ENCODE peak calls at places on chromosomes 4 and X, in nine cellular contexts. L, R, N, W, I, M, U, V and A are unnamed samples.

GRCh38 chr4:8160233-8160560 is 1.6 kb upstream of the ABLIM2 start:
- DNase-seq in L (no peak), R (no peak), N (no peak), W (no peak), I (peak), M (no peak), U (no peak), V (no peak), A (no peak)

GRCh38 chr4:150033937-150034336 is 44.3 kb upstream of the DCLK2 start:
- DNase-seq in L (no peak), R (peak), N (no peak), W (no peak), I (peak), M (no peak), U (no peak), V (no peak), A (peak)

GRCh38 chr4:122988696-122989095 is 66.3 kb upstream of the NUDT6 start:
- DNase-seq in L (no peak), R (no peak), N (no peak), W (no peak), I (no peak), M (no peak), U (no peak), V (no peak), A (no peak)

GRCh38 chrX:78710146-78710545 is 37.4 kb upstream of the LPAR4 start:
- DNase-seq in L (no peak), R (no peak), N (no peak), W (no peak), I (no peak), M (no peak), U (no peak), V (no peak), A (no peak)

GRCh38 chrX:72041901-72042859 is 89.5 kb downstream of the RTL5 start:
- DNase-seq in L (no peak), R (no peak), N (no peak), W (no peak), I (no peak), M (no peak), U (no peak), V (no peak), A (no peak)

GRCh38 chr4:169583563-169583962 is 28.8 kb downstream of the NEK1 start:
- DNase-seq in L (no peak), R (no peak), N (no peak), W (no peak), I (no peak), M (no peak), U (no peak), V (no peak), A (peak)

GRCh38 chr4:57291911-57292310 is 181.7 kb upstream of the IGFBP7 start:
- DNase-seq in L (no peak), R (peak), N (no peak), W (no peak), I (no peak), M (no peak), U (no peak), V (no peak), A (peak)

GRCh38 chrX:69093960-69094935 is 71.0 kb downstream of the PJA1 start:
- DNase-seq in L (peak), R (peak), N (peak), W (peak), I (no peak), M (peak), U (no peak), V (peak), A (peak)

GRCh38 chr4:127844605-127845116 is 36.0 kb upstream of the PLK4 start:
- DNase-seq in L (no peak), R (peak), N (no peak), W (no peak), I (no peak), M (no peak), U (no peak), V (no peak), A (no peak)

GRCh38 chr4:8090312-8090711 is 68.3 kb downstream of the ABLIM2 start:
- DNase-seq in L (no peak), R (peak), N (no peak), W (no peak), I (no peak), M (no peak), U (peak), V (no peak), A (peak)

GRCh38 chr4:1855334-1856070 is 454 bp downstream of the LETM1 start:
- DNase-seq in L (peak), R (peak), N (no peak), W (no peak), I (peak), M (peak), U (no peak), V (peak), A (no peak)

GRCh38 chrX:47745386-47745785 is 86.4 kb upstream of the UXT start:
- DNase-seq in L (no peak), R (no peak), N (no peak), W (no peak), I (no peak), M (no peak), U (no peak), V (no peak), A (no peak)

GRCh38 chrX:9456250-9457074 is 8.4 kb upstream of the TBL1X start:
- DNase-seq in L (no peak), R (peak), N (no peak), W (no peak), I (no peak), M (no peak), U (no peak), V (no peak), A (no peak)

GRCh38 chrX:136310411-136310810 is 9.6 kb downstream of the ADGRG4 start:
- DNase-seq in L (no peak), R (peak), N (no peak), W (no peak), I (no peak), M (no peak), U (no peak), V (no peak), A (peak)

GRCh38 chr4:3865986-3866812 is 100.0 kb downstream of the ADRA2C start:
- DNase-seq in L (no peak), R (no peak), N (no peak), W (no peak), I (no peak), M (no peak), U (no peak), V (no peak), A (no peak)

GRCh38 chrX:85859426-85859825 is 187.9 kb downstream of the CHM start:
- DNase-seq in L (no peak), R (peak), N (no peak), W (no peak), I (no peak), M (no peak), U (no peak), V (no peak), A (no peak)

GRCh38 chr4:8150152-8151090 is 8.2 kb downstream of the ABLIM2 start:
- DNase-seq in L (no peak), R (no peak), N (no peak), W (no peak), I (no peak), M (no peak), U (no peak), V (no peak), A (no peak)

GRCh38 chr4:5338511-5338910 is 287.2 kb downstream of the STK32B start:
- DNase-seq in L (no peak), R (no peak), N (no peak), W (no peak), I (no peak), M (no peak), U (no peak), V (no peak), A (no peak)

GRCh38 chr4:173450281-173450680 is 51.4 kb upstream of the SCRG1 start:
- DNase-seq in L (no peak), R (no peak), N (no peak), W (no peak), I (no peak), M (no peak), U (no peak), V (no peak), A (no peak)

GRCh38 chr4:2793920-2794706 is 1.2 kb downstream of the SH3BP2 start:
- DNase-seq in L (peak), R (no peak), N (no peak), W (peak), I (peak), M (no peak), U (peak), V (no peak), A (no peak)

GRCh38 chrX:77426811-77427210 is 20.4 kb upstream of the FGF16 start:
- DNase-seq in L (no peak), R (peak), N (no peak), W (no peak), I (no peak), M (no peak), U (no peak), V (no peak), A (peak)

GRCh38 chr4:169024762-169025161 is 14.7 kb upstream of the CBR4 start:
- DNase-seq in L (peak), R (peak), N (no peak), W (no peak), I (no peak), M (peak), U (peak), V (peak), A (peak)

GRCh38 chr4:1208266-1208961 is 36.0 kb upstream of the SPON2 start:
- DNase-seq in L (no peak), R (no peak), N (no peak), W (no peak), I (peak), M (no peak), U (no peak), V (no peak), A (no peak)

GRCh38 chr4:185068837-185069236 is 50.5 kb downstream of the HELT start:
- DNase-seq in L (no peak), R (no peak), N (no peak), W (peak), I (no peak), M (no peak), U (no peak), V (no peak), A (no peak)

GRCh38 chrX:31038585-31039326 is 33.1 kb downstream of the FTHL17 start:
- DNase-seq in L (peak), R (peak), N (peak), W (peak), I (no peak), M (peak), U (peak), V (peak), A (peak)

GRCh38 chr4:5979981-5980380 is 38.2 kb downstream of the C4orf50 start:
- DNase-seq in L (no peak), R (peak), N (peak), W (peak), I (no peak), M (no peak), U (no peak), V (peak), A (peak)

GRCh38 chrX:15750611-15751159 is 12.6 kb downstream of the CA5B start:
- DNase-seq in L (no peak), R (no peak), N (no peak), W (no peak), I (no peak), M (no peak), U (no peak), V (no peak), A (no peak)

GRCh38 chr4:65865489-65865888 is 195.2 kb upstream of the EPHA5 start:
- DNase-seq in L (peak), R (peak), N (peak), W (peak), I (no peak), M (no peak), U (no peak), V (peak), A (peak)

GRCh38 chrX:106726485-106727437 is at the start of gene RNF128:
- DNase-seq in L (peak), R (peak), N (peak), W (peak), I (peak), M (no peak), U (peak), V (peak), A (peak)

GRCh38 chr4:153212755-153213154 is 8.5 kb downstream of the TRIM2 start:
- DNase-seq in L (no peak), R (no peak), N (no peak), W (no peak), I (no peak), M (no peak), U (no peak), V (no peak), A (peak)

GRCh38 chr4:101649790-101650450 is 140.6 kb upstream of the BANK1 start:
- DNase-seq in L (no peak), R (no peak), N (no peak), W (no peak), I (no peak), M (no peak), U (no peak), V (peak), A (peak)

GRCh38 chr4:106541253-106541652 is 172.7 kb upstream of the GIMD1 start:
- DNase-seq in L (no peak), R (peak), N (no peak), W (no peak), I (no peak), M (no peak), U (no peak), V (no peak), A (peak)

GRCh38 chrX:74371399-74371798 is 49.9 kb upstream of the SLC16A2 start:
- DNase-seq in L (no peak), R (no peak), N (no peak), W (no peak), I (no peak), M (no peak), U (no peak), V (no peak), A (no peak)

GRCh38 chr4:90240333-90240732 is 113.1 kb downstream of the CCSER1 start:
- DNase-seq in L (no peak), R (no peak), N (no peak), W (no peak), I (no peak), M (no peak), U (no peak), V (no peak), A (no peak)

GRCh38 chrX:39242187-39242586 is 440.9 kb downstream of the MID1IP1 start:
- DNase-seq in L (peak), R (peak), N (no peak), W (peak), I (no peak), M (peak), U (peak), V (peak), A (peak)

GRCh38 chr4:189773909-189774308 is 166.8 kb upstream of the FRG1 start:
- DNase-seq in L (peak), R (peak), N (no peak), W (no peak), I (no peak), M (no peak), U (no peak), V (peak), A (peak)

GRCh38 chrX:17047224-17047623 is 100.8 kb downstream of the REPS2 start:
- DNase-seq in L (no peak), R (no peak), N (no peak), W (no peak), I (no peak), M (no peak), U (no peak), V (no peak), A (no peak)

GRCh38 chrX:13938053-13938765 is 91.5 kb downstream of the GEMIN8 start:
- DNase-seq in L (peak), R (peak), N (peak), W (peak), I (peak), M (peak), U (no peak), V (peak), A (no peak)

GRCh38 chrX:72621619-72622485 is 49.2 kb upstream of the HDAC8 start:
- DNase-seq in L (no peak), R (peak), N (no peak), W (no peak), I (no peak), M (peak), U (no peak), V (no peak), A (peak)

DNA sequence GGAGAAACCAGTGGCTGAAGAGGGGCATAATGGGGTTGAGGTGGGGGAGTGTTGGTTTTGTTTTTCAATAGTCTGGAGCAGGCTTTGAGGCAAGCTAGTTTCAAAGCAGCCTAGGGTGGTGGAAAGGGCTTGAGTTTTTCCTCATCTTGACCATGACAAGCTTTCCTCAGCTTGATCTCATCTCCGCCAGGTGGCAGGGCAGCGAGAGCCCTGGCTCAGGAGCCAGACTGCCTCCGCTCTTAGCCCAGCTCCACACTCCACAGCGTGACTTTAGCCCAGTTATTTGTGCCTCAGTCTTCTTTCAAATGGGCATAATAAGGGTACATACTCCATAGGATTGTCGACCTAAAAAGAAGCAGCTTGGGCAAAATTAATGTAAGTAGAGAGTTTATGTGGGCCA is 29.9 kb upstream of the SOWAHD start:
- DNase-seq in L (peak), R (peak), N (no peak), W (peak), I (no peak), M (no peak), U (no peak), V (no peak), A (no peak)
- TF ChIP-seq CTCF in L (peak), R (peak), N (peak), W (no peak), I (no peak), M (no peak), U (no peak), V (no peak), A (peak)

GRCh38 chrX:12819231-12819630 is 28.0 kb downstream of the PRPS2 start:
- DNase-seq in L (no peak), R (no peak), N (no peak), W (no peak), I (no peak), M (no peak), U (no peak), V (no peak), A (peak)

GRCh38 chrX:12811658-12812057 is 20.4 kb downstream of the PRPS2 start:
- DNase-seq in L (no peak), R (no peak), N (no peak), W (no peak), I (no peak), M (no peak), U (no peak), V (no peak), A (no peak)

DNA sequence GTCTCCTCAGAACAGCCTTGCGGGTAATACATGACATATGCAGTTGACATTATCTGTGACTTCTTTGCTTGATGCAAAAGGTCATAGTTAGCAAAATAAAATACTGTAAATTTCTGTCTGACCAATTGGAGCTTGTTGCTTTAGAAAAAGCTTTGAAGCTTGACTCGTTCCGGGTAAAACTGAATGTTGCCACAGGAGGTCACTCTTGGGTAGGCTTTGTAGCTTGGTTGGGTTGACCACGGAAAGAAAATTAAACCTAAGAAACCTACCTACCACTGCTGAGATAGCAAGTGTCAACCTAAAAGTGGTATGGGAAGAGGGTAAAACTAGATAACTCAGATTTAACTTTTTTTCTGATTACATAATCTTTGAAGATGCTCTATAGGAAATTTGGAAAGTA is 23.2 kb downstream of the PRPS2 start:
- DNase-seq in L (peak), R (peak), N (peak), W (peak), I (no peak), M (peak), U (peak), V (peak), A (peak)
- TF ChIP-seq CTCF in L (peak), R (peak), N (peak), W (peak), I (no peak), M (peak), U (peak), V (peak), A (peak)

DNA sequence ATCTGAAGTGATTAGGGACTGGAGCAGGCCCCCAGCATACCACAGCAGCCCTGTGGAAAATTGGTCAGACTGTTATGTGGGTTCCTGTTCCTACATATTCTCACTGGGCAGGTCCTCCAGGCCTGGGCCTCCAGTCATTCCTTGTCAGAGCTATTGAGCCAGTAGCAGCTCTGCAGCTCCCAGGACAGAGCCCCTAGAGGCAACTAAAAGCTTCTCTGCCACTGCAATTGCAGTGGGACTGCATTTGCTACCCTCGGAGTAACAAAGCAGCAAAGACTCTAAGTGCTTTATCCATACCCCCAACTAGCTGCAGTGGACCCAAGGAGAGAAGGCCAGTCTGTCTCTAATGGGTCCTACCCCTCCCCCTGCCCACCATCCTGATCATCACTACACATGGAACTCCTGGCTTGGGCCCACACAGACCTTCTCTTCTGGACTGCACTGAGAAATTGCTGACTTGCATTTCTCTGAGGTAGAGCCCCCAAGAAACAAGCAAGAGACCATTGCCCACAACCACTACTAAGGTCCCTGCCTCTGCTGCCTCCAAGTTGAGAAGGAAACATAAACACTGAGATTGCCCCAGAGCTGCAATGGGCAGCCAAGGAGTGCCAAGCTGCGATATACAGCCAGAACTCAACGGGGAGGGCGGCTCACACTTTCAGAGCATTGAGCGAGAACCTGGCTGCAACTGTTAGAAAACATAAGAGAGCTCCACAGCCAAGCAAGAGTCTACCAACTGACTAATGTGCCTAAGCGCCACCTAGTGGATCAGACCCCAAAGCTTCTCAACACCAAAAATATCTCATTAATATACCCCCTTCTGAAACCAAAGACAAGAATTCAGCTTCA is 738.7 kb upstream of the NDST4 start:
- DNase-seq in L (peak), R (peak), N (peak), W (peak), I (no peak), M (peak), U (no peak), V (peak), A (peak)
- TF ChIP-seq CTCF in L (peak), R (peak), N (peak), W (peak), I (no peak), M (peak), U (no peak), V (no peak), A (peak)

GRCh38 chrX:3485727-3486126 is 139.3 kb upstream of the MXRA5 start:
- DNase-seq in L (no peak), R (no peak), N (no peak), W (no peak), I (no peak), M (no peak), U (no peak), V (no peak), A (no peak)
- TF ChIP-seq CTCF in L (no peak), R (no peak), N (no peak), W (no peak), I (no peak), M (no peak), U (no peak), V (no peak), A (no peak)

GRCh38 chrX:55450259-55450658 is 1.7 kb upstream of the MAGEH1 start:
- DNase-seq in L (peak), R (peak), N (no peak), W (no peak), I (no peak), M (no peak), U (no peak), V (peak), A (no peak)
- TF ChIP-seq CTCF in L (peak), R (peak), N (peak), W (no peak), I (no peak), M (no peak), U (no peak), V (peak), A (no peak)

GRCh38 chrX:41258871-41259270 is 75.1 kb upstream of the DDX3X start:
- DNase-seq in L (no peak), R (no peak), N (no peak), W (no peak), I (no peak), M (no peak), U (no peak), V (no peak), A (no peak)

GRCh38 chrX:41259516-41259915 is 74.4 kb upstream of the DDX3X start:
- DNase-seq in L (no peak), R (no peak), N (no peak), W (no peak), I (peak), M (no peak), U (no peak), V (no peak), A (no peak)

DNA sequence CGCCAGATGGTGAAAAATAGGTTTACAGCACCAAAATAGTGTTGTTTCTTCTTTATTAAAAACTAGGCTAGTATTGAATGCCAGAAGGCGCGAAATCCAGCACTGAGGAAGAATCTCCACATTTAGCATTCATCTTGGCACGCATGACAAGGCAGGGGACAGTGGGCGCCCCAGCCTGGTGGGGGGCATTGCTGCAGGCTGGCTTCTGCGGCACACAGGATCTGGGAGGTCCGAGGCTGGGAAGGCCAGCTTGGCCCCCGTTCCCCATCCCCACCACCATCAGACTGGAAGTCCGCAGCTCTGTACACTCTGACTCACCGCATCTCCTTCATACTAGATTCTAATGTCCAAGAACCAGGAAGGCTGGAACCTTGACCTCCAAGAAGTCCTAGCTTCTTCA is 75.7 kb upstream of the DDX3X start:
- DNase-seq in L (no peak), R (no peak), N (no peak), W (no peak), I (no peak), M (no peak), U (no peak), V (no peak), A (no peak)
- TF ChIP-seq CTCF in L (no peak), R (no peak), N (no peak), W (no peak), I (no peak), M (no peak), U (no peak), V (no peak), A (no peak)